ENCODE peak calls at places on chromosome 10, in seven cellular contexts. U is tibial artery, Q is brain microvascular endothelial cell, C is transverse colon, Y is cardiac fibroblast, X is kidney, I is fibroblast of the aortic adventitia. P is an unnamed sample.

GRCh38 chr10:118563373-118563890 is 32.0 kb downstream of the PRLHR start:
- DNase-seq in Q (no peak), U (no peak), Y (no peak), C (no peak), I (no peak), X (no peak), P (no peak)

GRCh38 chr10:124130198-124130597 is 36.8 kb upstream of the CHST15 start:
- DNase-seq in Q (no peak), C (no peak), I (no peak), Y (no peak), U (no peak), X (peak), P (no peak)

GRCh38 chr10:79136227-79137005 is 67.7 kb downstream of the ZMIZ1 start:
- DNase-seq in I (no peak), U (no peak), X (no peak), Q (no peak), Y (no peak), C (no peak), P (peak)

GRCh38 chr10:109823196-109823595 is 100.1 kb downstream of the XPNPEP1 start:
- DNase-seq in C (no peak), Q (no peak), I (no peak), U (no peak), Y (peak), X (no peak), P (no peak)

GRCh38 chr10:6348091-6348862 is 145.5 kb downstream of the PFKFB3 start:
- DNase-seq in I (no peak), U (peak), Y (no peak), Q (peak), X (peak), C (peak), P (no peak)

GRCh38 chr10:73965890-73966768 is 31.8 kb upstream of the VCL start:
- DNase-seq in U (peak), Y (peak), C (peak), I (peak), X (peak), Q (peak), P (peak)

GRCh38 chr10:31774291-31774900 is 154.2 kb downstream of the ARHGAP12 start:
- DNase-seq in U (no peak), Y (no peak), I (no peak), C (no peak), Q (no peak), X (no peak), P (no peak)

GRCh38 chr10:7157091-7157490 is 253.7 kb downstream of the SFMBT2 start:
- DNase-seq in U (no peak), X (no peak), I (no peak), C (no peak), Y (no peak), Q (no peak), P (no peak)

GRCh38 chr10:127506094-127506493 is 43.0 kb upstream of the NPS start:
- DNase-seq in X (no peak), Y (peak), U (no peak), Q (no peak), C (no peak), I (no peak), P (no peak)

GRCh38 chr10:102868976-102869289 is 337 bp upstream of the AS3MT start:
- DNase-seq in C (no peak), Q (no peak), I (no peak), U (no peak), X (no peak), Y (peak), P (no peak)
- H3K4me3 ChIP-seq in C (peak), Q (peak), I (peak), U (peak), X (peak), Y (peak), P (peak)

GRCh38 chr10:60238408-60239100 is 151.1 kb downstream of the ANK3 start:
- DNase-seq in Y (peak), Q (peak), I (peak), X (no peak), C (no peak), U (no peak), P (no peak)
- TF ChIP-seq CTCF in Y (peak), Q (peak), I (peak), X (peak), C (no peak), U (no peak), P (peak)

GRCh38 chr10:43075612-43076003 is 1.3 kb upstream of the RET start:
- DNase-seq in Q (no peak), I (no peak), U (no peak), Y (peak), C (no peak), X (peak), P (no peak)
- H3K4me3 ChIP-seq in Q (no peak), I (no peak), U (no peak), Y (no peak), C (no peak), X (no peak), P (no peak)

GRCh38 chr10:98085238-98085637 is 49.2 kb upstream of the R3HCC1L start:
- DNase-seq in Q (no peak), I (no peak), U (no peak), Y (no peak), C (no peak), X (no peak), P (no peak)

GRCh38 chr10:98087309-98087708 is 47.1 kb upstream of the R3HCC1L start:
- DNase-seq in X (no peak), Q (no peak), C (no peak), Y (no peak), I (no peak), U (no peak), P (no peak)

GRCh38 chr10:98090822-98091221 is 43.6 kb upstream of the R3HCC1L start:
- DNase-seq in C (no peak), X (no peak), Y (no peak), I (no peak), U (no peak), Q (no peak), P (no peak)

DNA sequence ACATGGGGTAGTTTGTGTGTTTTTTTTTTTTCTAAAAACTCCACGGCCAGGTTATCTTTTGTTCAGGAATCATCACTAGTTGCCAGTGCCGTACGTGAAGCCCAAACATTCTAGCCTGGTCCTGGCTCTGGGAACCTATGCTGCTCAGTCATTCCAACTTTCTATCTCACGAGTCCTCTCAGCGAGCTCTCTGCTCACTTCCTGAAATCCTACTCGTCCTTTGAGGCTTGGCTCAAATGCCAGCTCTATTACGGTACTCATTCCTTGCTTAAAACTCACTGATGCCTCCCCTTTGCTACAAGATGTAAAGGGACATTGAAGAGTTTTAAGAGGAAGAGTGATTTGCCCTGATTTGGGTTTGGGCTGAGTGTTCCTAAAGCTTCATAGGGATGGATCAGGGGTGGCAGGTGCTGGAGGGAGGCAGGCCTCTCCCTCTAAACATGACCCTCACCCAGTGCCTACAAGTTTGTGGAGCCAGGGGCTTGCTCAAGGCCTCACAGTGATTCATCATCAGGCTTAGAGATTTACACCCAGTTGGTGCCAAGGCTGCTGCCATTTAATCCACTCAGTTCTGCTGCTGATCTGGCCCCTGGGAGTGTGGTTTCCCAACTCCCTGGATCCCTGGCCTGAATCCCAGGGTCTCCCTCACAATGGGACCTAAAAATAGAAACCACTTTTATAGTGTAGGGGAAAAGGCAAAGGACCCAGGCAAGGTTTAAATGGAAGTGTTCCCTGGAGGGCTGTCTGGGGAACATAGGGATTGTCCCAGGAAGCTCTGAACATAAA is 46.1 kb upstream of the R3HCC1L start:
- DNase-seq in X (no peak), I (peak), Q (no peak), Y (peak), C (no peak), U (peak), P (peak)
- TF ChIP-seq CTCF in X (no peak), I (no peak), Q (no peak), Y (no peak), C (no peak), U (no peak), P (no peak)